ENCODE peak calls at places on chromosome 4, in nine cellular contexts. One of them, this sample, is unnamed.

GRCh38 chr4:157043131-157043530 is 32.8 kb upstream of the GLRB start:
- DNase-seq in tibial nerve: no peak
- DNase-seq in lower lobe of right lung: no peak
- DNase-seq in skeletal muscle cell: no peak
- DNase-seq in lung microvascular endothelial cell: peak
- DNase-seq in lung: no peak
- DNase-seq in activated CD8-positive, alpha-beta T cell treated with anti-CD3 and anti-CD28 coated beads, Interleukin-2, amount 10 ng/mL, durations not matched to agents 7 days and 5 days: no peak
- DNase-seq in epithelial cell of esophagus: peak
- DNase-seq in heart right ventricle: no peak
- DNase-seq in this sample: no peak

GRCh38 chr4:76545161-76545884 is 110.3 kb downstream of the SHROOM3 start:
- DNase-seq in activated CD8-positive, alpha-beta T cell treated with anti-CD3 and anti-CD28 coated beads, Interleukin-2, amount 10 ng/mL, durations not matched to agents 7 days and 5 days: peak
- DNase-seq in skeletal muscle cell: no peak
- DNase-seq in lower lobe of right lung: no peak
- DNase-seq in epithelial cell of esophagus: no peak
- DNase-seq in lung: no peak
- DNase-seq in lung microvascular endothelial cell: peak
- DNase-seq in tibial nerve: no peak
- DNase-seq in heart right ventricle: no peak
- DNase-seq in this sample: no peak

GRCh38 chr4:73608677-73609594 is 11.3 kb downstream of the RASSF6 start:
- DNase-seq in epithelial cell of esophagus: peak
- DNase-seq in activated CD8-positive, alpha-beta T cell treated with anti-CD3 and anti-CD28 coated beads, Interleukin-2, amount 10 ng/mL, durations not matched to agents 7 days and 5 days: no peak
- DNase-seq in lower lobe of right lung: no peak
- DNase-seq in tibial nerve: no peak
- DNase-seq in lung: no peak
- DNase-seq in lung microvascular endothelial cell: peak
- DNase-seq in skeletal muscle cell: peak
- DNase-seq in heart right ventricle: no peak
- DNase-seq in this sample: no peak

GRCh38 chr4:30724217-30724616 is 4.0 kb downstream of the PCDH7 start:
- DNase-seq in lung: no peak
- DNase-seq in epithelial cell of esophagus: no peak
- DNase-seq in lower lobe of right lung: no peak
- DNase-seq in tibial nerve: no peak
- DNase-seq in lung microvascular endothelial cell: no peak
- DNase-seq in heart right ventricle: no peak
- DNase-seq in skeletal muscle cell: no peak
- DNase-seq in activated CD8-positive, alpha-beta T cell treated with anti-CD3 and anti-CD28 coated beads, Interleukin-2, amount 10 ng/mL, durations not matched to agents 7 days and 5 days: no peak
- DNase-seq in this sample: no peak

GRCh38 chr4:5137927-5138326 is 86.6 kb downstream of the STK32B start:
- DNase-seq in skeletal muscle cell: no peak
- DNase-seq in epithelial cell of esophagus: no peak
- DNase-seq in lung microvascular endothelial cell: no peak
- DNase-seq in lower lobe of right lung: no peak
- DNase-seq in activated CD8-positive, alpha-beta T cell treated with anti-CD3 and anti-CD28 coated beads, Interleukin-2, amount 10 ng/mL, durations not matched to agents 7 days and 5 days: no peak
- DNase-seq in lung: no peak
- DNase-seq in tibial nerve: no peak
- DNase-seq in heart right ventricle: no peak
- DNase-seq in this sample: no peak

GRCh38 chr4:4836044-4836443 is 23.4 kb upstream of the MSX1 start:
- DNase-seq in skeletal muscle cell: no peak
- DNase-seq in tibial nerve: no peak
- DNase-seq in activated CD8-positive, alpha-beta T cell treated with anti-CD3 and anti-CD28 coated beads, Interleukin-2, amount 10 ng/mL, durations not matched to agents 7 days and 5 days: no peak
- DNase-seq in lung: no peak
- DNase-seq in lung microvascular endothelial cell: no peak
- DNase-seq in heart right ventricle: no peak
- DNase-seq in epithelial cell of esophagus: no peak
- DNase-seq in lower lobe of right lung: no peak
- DNase-seq in this sample: no peak

GRCh38 chr4:81786063-81786763 is 314.5 kb upstream of the RASGEF1B start:
- DNase-seq in epithelial cell of esophagus: no peak
- DNase-seq in heart right ventricle: peak
- DNase-seq in tibial nerve: peak
- DNase-seq in lower lobe of right lung: no peak
- DNase-seq in skeletal muscle cell: peak
- DNase-seq in lung microvascular endothelial cell: peak
- DNase-seq in activated CD8-positive, alpha-beta T cell treated with anti-CD3 and anti-CD28 coated beads, Interleukin-2, amount 10 ng/mL, durations not matched to agents 7 days and 5 days: no peak
- DNase-seq in lung: no peak
- DNase-seq in this sample: no peak

GRCh38 chr4:47598320-47598719 is 113.2 kb downstream of the ATP10D start:
- DNase-seq in lung: no peak
- DNase-seq in skeletal muscle cell: no peak
- DNase-seq in lung microvascular endothelial cell: no peak
- DNase-seq in heart right ventricle: no peak
- DNase-seq in activated CD8-positive, alpha-beta T cell treated with anti-CD3 and anti-CD28 coated beads, Interleukin-2, amount 10 ng/mL, durations not matched to agents 7 days and 5 days: no peak
- DNase-seq in epithelial cell of esophagus: peak
- DNase-seq in lower lobe of right lung: no peak
- DNase-seq in tibial nerve: no peak
- DNase-seq in this sample: no peak

GRCh38 chr4:107050525-107051135 is 14.5 kb upstream of the DKK2 start:
- DNase-seq in tibial nerve: no peak
- DNase-seq in lung: no peak
- DNase-seq in lung microvascular endothelial cell: no peak
- DNase-seq in heart right ventricle: no peak
- DNase-seq in epithelial cell of esophagus: peak
- DNase-seq in skeletal muscle cell: no peak
- DNase-seq in activated CD8-positive, alpha-beta T cell treated with anti-CD3 and anti-CD28 coated beads, Interleukin-2, amount 10 ng/mL, durations not matched to agents 7 days and 5 days: no peak
- DNase-seq in lower lobe of right lung: no peak
- DNase-seq in this sample: no peak